ENCODE peak calls at places on chromosomes 11 and 22, in nine cellular contexts. One of them, this sample, is unnamed.

GRCh38 chr11:28808771-28809170 is 700.6 kb downstream of the METTL15 start:
- DNase-seq in substantia nigra: no peak
- DNase-seq in NCI-H2171: no peak
- DNase-seq in A172: no peak
- DNase-seq in transverse colon: no peak
- DNase-seq in IMR-90: no peak
- DNase-seq in sciatic nerve: no peak
- DNase-seq in chondrocyte: no peak
- DNase-seq in activated CD4-positive, alpha-beta memory T cell treated with anti-CD3 and anti-CD28 coated beads, Interleukin-2, amount 10 ng/mL, durations not matched to agents 7 days and 5 days: no peak
- DNase-seq in this sample: no peak

GRCh38 chr11:129589190-129589589 is 213.5 kb downstream of the BARX2 start:
- DNase-seq in activated CD4-positive, alpha-beta memory T cell treated with anti-CD3 and anti-CD28 coated beads, Interleukin-2, amount 10 ng/mL, durations not matched to agents 7 days and 5 days: no peak
- DNase-seq in sciatic nerve: no peak
- DNase-seq in chondrocyte: no peak
- DNase-seq in A172: no peak
- DNase-seq in transverse colon: no peak
- DNase-seq in NCI-H2171: no peak
- DNase-seq in IMR-90: no peak
- DNase-seq in substantia nigra: no peak
- DNase-seq in this sample: no peak

GRCh38 chr11:72591785-72592490 is 82.3 kb downstream of the PDE2A start:
- DNase-seq in IMR-90: no peak
- DNase-seq in activated CD4-positive, alpha-beta memory T cell treated with anti-CD3 and anti-CD28 coated beads, Interleukin-2, amount 10 ng/mL, durations not matched to agents 7 days and 5 days: peak; percentile 71
- DNase-seq in A172: no peak
- DNase-seq in NCI-H2171: peak; percentile 92
- DNase-seq in sciatic nerve: no peak
- DNase-seq in chondrocyte: no peak
- DNase-seq in transverse colon: no peak
- DNase-seq in substantia nigra: no peak
- DNase-seq in this sample: no peak

GRCh38 chr22:46815896-46816721 is 53.7 kb downstream of the TBC1D22A start:
- DNase-seq in chondrocyte: peak; percentile 68
- DNase-seq in sciatic nerve: no peak
- DNase-seq in transverse colon: no peak
- DNase-seq in NCI-H2171: no peak
- DNase-seq in activated CD4-positive, alpha-beta memory T cell treated with anti-CD3 and anti-CD28 coated beads, Interleukin-2, amount 10 ng/mL, durations not matched to agents 7 days and 5 days: no peak
- DNase-seq in A172: peak; percentile 45
- DNase-seq in substantia nigra: peak; percentile 34
- DNase-seq in IMR-90: peak; percentile 66
- DNase-seq in this sample: no peak

GRCh38 chr11:74444173-74444832 is 23.0 kb downstream of the KCNE3 start:
- DNase-seq in chondrocyte: no peak
- DNase-seq in A172: no peak
- DNase-seq in NCI-H2171: no peak
- DNase-seq in sciatic nerve: no peak
- DNase-seq in activated CD4-positive, alpha-beta memory T cell treated with anti-CD3 and anti-CD28 coated beads, Interleukin-2, amount 10 ng/mL, durations not matched to agents 7 days and 5 days: no peak
- DNase-seq in substantia nigra: no peak
- DNase-seq in IMR-90: no peak
- DNase-seq in transverse colon: no peak
- DNase-seq in this sample: no peak

GRCh38 chr11:60942970-60943565 is 8.9 kb downstream of the SLC15A3 start:
- DNase-seq in IMR-90: no peak
- DNase-seq in transverse colon: peak; percentile 55
- DNase-seq in chondrocyte: no peak
- DNase-seq in sciatic nerve: peak; percentile 45
- DNase-seq in A172: no peak
- DNase-seq in NCI-H2171: peak; percentile 89
- DNase-seq in activated CD4-positive, alpha-beta memory T cell treated with anti-CD3 and anti-CD28 coated beads, Interleukin-2, amount 10 ng/mL, durations not matched to agents 7 days and 5 days: no peak
- DNase-seq in substantia nigra: no peak
- DNase-seq in this sample: peak; percentile 66

GRCh38 chr11:85663781-85664560 is 958 bp downstream of the CREBZF start:
- DNase-seq in NCI-H2171: peak; percentile 92
- DNase-seq in substantia nigra: peak; percentile 80
- DNase-seq in sciatic nerve: peak; percentile 87
- DNase-seq in IMR-90: peak; percentile 45
- DNase-seq in transverse colon: peak; percentile 87
- DNase-seq in chondrocyte: peak; percentile 92
- DNase-seq in activated CD4-positive, alpha-beta memory T cell treated with anti-CD3 and anti-CD28 coated beads, Interleukin-2, amount 10 ng/mL, durations not matched to agents 7 days and 5 days: peak; percentile 91
- DNase-seq in A172: peak; percentile 55
- DNase-seq in this sample: peak; percentile 84

GRCh38 chr11:30992513-30992849 is 377.1 kb downstream of the DCDC1 start:
- DNase-seq in A172: peak; percentile 19
- DNase-seq in activated CD4-positive, alpha-beta memory T cell treated with anti-CD3 and anti-CD28 coated beads, Interleukin-2, amount 10 ng/mL, durations not matched to agents 7 days and 5 days: no peak
- DNase-seq in NCI-H2171: no peak
- DNase-seq in chondrocyte: no peak
- DNase-seq in sciatic nerve: no peak
- DNase-seq in IMR-90: no peak
- DNase-seq in transverse colon: no peak
- DNase-seq in substantia nigra: no peak
- DNase-seq in this sample: no peak

GRCh38 chr22:42432818-42433217 is 615 bp upstream of the NFAM1 start:
- DNase-seq in A172: no peak
- DNase-seq in IMR-90: no peak
- DNase-seq in chondrocyte: no peak
- DNase-seq in transverse colon: no peak
- DNase-seq in substantia nigra: no peak
- DNase-seq in sciatic nerve: no peak
- DNase-seq in activated CD4-positive, alpha-beta memory T cell treated with anti-CD3 and anti-CD28 coated beads, Interleukin-2, amount 10 ng/mL, durations not matched to agents 7 days and 5 days: no peak
- DNase-seq in NCI-H2171: no peak
- DNase-seq in this sample: no peak

GRCh38 chr11:70040452-70040851 is 37.7 kb upstream of the ANO1 start:
- DNase-seq in chondrocyte: no peak
- DNase-seq in sciatic nerve: no peak
- DNase-seq in substantia nigra: no peak
- DNase-seq in transverse colon: no peak
- DNase-seq in NCI-H2171: no peak
- DNase-seq in A172: no peak
- DNase-seq in activated CD4-positive, alpha-beta memory T cell treated with anti-CD3 and anti-CD28 coated beads, Interleukin-2, amount 10 ng/mL, durations not matched to agents 7 days and 5 days: no peak
- DNase-seq in IMR-90: no peak
- DNase-seq in this sample: no peak

GRCh38 chr22:26656896-26657851 is at the start of gene MIAT:
- DNase-seq in IMR-90: peak; percentile 24
- DNase-seq in sciatic nerve: no peak
- DNase-seq in activated CD4-positive, alpha-beta memory T cell treated with anti-CD3 and anti-CD28 coated beads, Interleukin-2, amount 10 ng/mL, durations not matched to agents 7 days and 5 days: peak; percentile 85
- DNase-seq in chondrocyte: no peak
- DNase-seq in NCI-H2171: peak; percentile 51
- DNase-seq in substantia nigra: peak; percentile 47
- DNase-seq in transverse colon: peak; percentile 64
- DNase-seq in A172: peak; percentile 22
- DNase-seq in this sample: no peak

GRCh38 chr11:832529-833113 is at the start of gene CD151:
- DNase-seq in NCI-H2171: no peak
- DNase-seq in chondrocyte: no peak
- DNase-seq in transverse colon: peak; percentile 76
- DNase-seq in sciatic nerve: no peak
- DNase-seq in IMR-90: peak; percentile 45
- DNase-seq in activated CD4-positive, alpha-beta memory T cell treated with anti-CD3 and anti-CD28 coated beads, Interleukin-2, amount 10 ng/mL, durations not matched to agents 7 days and 5 days: peak; percentile 61
- DNase-seq in A172: peak; percentile 62
- DNase-seq in substantia nigra: no peak
- DNase-seq in this sample: no peak

GRCh38 chr11:8608646-8609045 is 14.6 kb upstream of the STK33 start:
- DNase-seq in IMR-90: peak; percentile 56
- DNase-seq in sciatic nerve: no peak
- DNase-seq in chondrocyte: no peak
- DNase-seq in substantia nigra: no peak
- DNase-seq in NCI-H2171: no peak
- DNase-seq in A172: peak; percentile 46
- DNase-seq in activated CD4-positive, alpha-beta memory T cell treated with anti-CD3 and anti-CD28 coated beads, Interleukin-2, amount 10 ng/mL, durations not matched to agents 7 days and 5 days: no peak
- DNase-seq in transverse colon: no peak
- DNase-seq in this sample: no peak

GRCh38 chr22:37206118-37206840 is 6.0 kb downstream of the SSTR3 start:
- DNase-seq in substantia nigra: no peak
- DNase-seq in sciatic nerve: peak; percentile 49
- DNase-seq in NCI-H2171: no peak
- DNase-seq in IMR-90: no peak
- DNase-seq in A172: no peak
- DNase-seq in activated CD4-positive, alpha-beta memory T cell treated with anti-CD3 and anti-CD28 coated beads, Interleukin-2, amount 10 ng/mL, durations not matched to agents 7 days and 5 days: no peak
- DNase-seq in chondrocyte: peak; percentile 66
- DNase-seq in transverse colon: no peak
- DNase-seq in this sample: no peak

GRCh38 chr22:36963302-36963701 is 49.9 kb downstream of the CSF2RB start:
- DNase-seq in transverse colon: no peak
- DNase-seq in sciatic nerve: no peak
- DNase-seq in activated CD4-positive, alpha-beta memory T cell treated with anti-CD3 and anti-CD28 coated beads, Interleukin-2, amount 10 ng/mL, durations not matched to agents 7 days and 5 days: no peak
- DNase-seq in substantia nigra: no peak
- DNase-seq in NCI-H2171: no peak
- DNase-seq in chondrocyte: no peak
- DNase-seq in IMR-90: no peak
- DNase-seq in A172: no peak
- DNase-seq in this sample: no peak

GRCh38 chr11:86063536-86063935 is 5.3 kb downstream of the PICALM start:
- DNase-seq in substantia nigra: no peak
- DNase-seq in IMR-90: no peak
- DNase-seq in activated CD4-positive, alpha-beta memory T cell treated with anti-CD3 and anti-CD28 coated beads, Interleukin-2, amount 10 ng/mL, durations not matched to agents 7 days and 5 days: no peak
- DNase-seq in transverse colon: no peak
- DNase-seq in chondrocyte: no peak
- DNase-seq in NCI-H2171: no peak
- DNase-seq in sciatic nerve: no peak
- DNase-seq in A172: no peak
- DNase-seq in this sample: no peak

GRCh38 chr11:3225159-3225758 is 6.6 kb upstream of the MRGPRG start:
- DNase-seq in chondrocyte: peak; percentile 85
- DNase-seq in activated CD4-positive, alpha-beta memory T cell treated with anti-CD3 and anti-CD28 coated beads, Interleukin-2, amount 10 ng/mL, durations not matched to agents 7 days and 5 days: no peak
- DNase-seq in substantia nigra: no peak
- DNase-seq in NCI-H2171: no peak
- DNase-seq in A172: no peak
- DNase-seq in IMR-90: no peak
- DNase-seq in transverse colon: no peak
- DNase-seq in sciatic nerve: peak; percentile 52
- DNase-seq in this sample: no peak

GRCh38 chr11:9489366-9489765 is 28.6 kb downstream of the ZNF143 start:
- DNase-seq in substantia nigra: no peak
- DNase-seq in A172: peak; percentile 11
- DNase-seq in NCI-H2171: no peak
- DNase-seq in activated CD4-positive, alpha-beta memory T cell treated with anti-CD3 and anti-CD28 coated beads, Interleukin-2, amount 10 ng/mL, durations not matched to agents 7 days and 5 days: no peak
- DNase-seq in chondrocyte: no peak
- DNase-seq in sciatic nerve: no peak
- DNase-seq in transverse colon: no peak
- DNase-seq in IMR-90: peak; percentile 72
- DNase-seq in this sample: no peak

GRCh38 chr22:43995798-43996169 is 28.3 kb upstream of the PARVB start:
- DNase-seq in chondrocyte: no peak
- DNase-seq in substantia nigra: no peak
- DNase-seq in NCI-H2171: no peak
- DNase-seq in IMR-90: no peak
- DNase-seq in transverse colon: no peak
- DNase-seq in activated CD4-positive, alpha-beta memory T cell treated with anti-CD3 and anti-CD28 coated beads, Interleukin-2, amount 10 ng/mL, durations not matched to agents 7 days and 5 days: no peak
- DNase-seq in A172: no peak
- DNase-seq in sciatic nerve: no peak
- DNase-seq in this sample: no peak

GRCh38 chr11:36361472-36361871 is 65.4 kb downstream of the PRR5L start:
- DNase-seq in NCI-H2171: no peak
- DNase-seq in transverse colon: no peak
- DNase-seq in substantia nigra: no peak
- DNase-seq in IMR-90: no peak
- DNase-seq in chondrocyte: no peak
- DNase-seq in sciatic nerve: no peak
- DNase-seq in A172: peak; percentile 21
- DNase-seq in activated CD4-positive, alpha-beta memory T cell treated with anti-CD3 and anti-CD28 coated beads, Interleukin-2, amount 10 ng/mL, durations not matched to agents 7 days and 5 days: no peak
- DNase-seq in this sample: no peak

GRCh38 chr22:37256075-37256726 is 12.1 kb upstream of the RAC2 start:
- DNase-seq in sciatic nerve: no peak
- DNase-seq in substantia nigra: no peak
- DNase-seq in chondrocyte: peak; percentile 64
- DNase-seq in IMR-90: no peak
- DNase-seq in NCI-H2171: no peak
- DNase-seq in activated CD4-positive, alpha-beta memory T cell treated with anti-CD3 and anti-CD28 coated beads, Interleukin-2, amount 10 ng/mL, durations not matched to agents 7 days and 5 days: no peak
- DNase-seq in A172: no peak
- DNase-seq in transverse colon: no peak
- DNase-seq in this sample: no peak

GRCh38 chr11:69227271-69227670 is 66.7 kb upstream of the MYEOV start:
- DNase-seq in chondrocyte: no peak
- DNase-seq in substantia nigra: no peak
- DNase-seq in sciatic nerve: peak; percentile 14
- DNase-seq in A172: no peak
- DNase-seq in NCI-H2171: no peak
- DNase-seq in transverse colon: no peak
- DNase-seq in activated CD4-positive, alpha-beta memory T cell treated with anti-CD3 and anti-CD28 coated beads, Interleukin-2, amount 10 ng/mL, durations not matched to agents 7 days and 5 days: peak; percentile 9
- DNase-seq in IMR-90: no peak
- DNase-seq in this sample: no peak

GRCh38 chr11:120586072-120586471 is 74.5 kb downstream of the GRIK4 start:
- DNase-seq in A172: no peak
- DNase-seq in activated CD4-positive, alpha-beta memory T cell treated with anti-CD3 and anti-CD28 coated beads, Interleukin-2, amount 10 ng/mL, durations not matched to agents 7 days and 5 days: no peak
- DNase-seq in IMR-90: no peak
- DNase-seq in substantia nigra: no peak
- DNase-seq in chondrocyte: peak; percentile 2
- DNase-seq in NCI-H2171: no peak
- DNase-seq in sciatic nerve: no peak
- DNase-seq in transverse colon: no peak
- DNase-seq in this sample: no peak

This sample was measured in lung.